ENCODE peak calls at places on chromosome 12, in six cellular contexts. U is Right ventricle myocardium superior, K is left cardiac atrium, R is omental fat pad, Q is D721Med, O is MG63. I is an unnamed sample.

GRCh38 chr12:124694846-124695497 is 127.6 kb upstream of the NCOR2 start:
- DNase-seq in U (peak), K (peak), R (no peak), Q (no peak), O (peak), I (peak)

GRCh38 chr12:109728921-109729836 is 15.6 kb downstream of the FAM222A start:
- DNase-seq in U (peak), K (peak), R (no peak), Q (no peak), O (no peak), I (no peak)

GRCh38 chr12:53380797-53381738 is 1.1 kb downstream of the SP1 start:
- DNase-seq in U (peak), K (no peak), R (no peak), Q (no peak), O (no peak), I (peak)

GRCh38 chr12:122726056-122726558 is 4.5 kb downstream of the HCAR1 start:
- DNase-seq in U (no peak), K (no peak), R (no peak), Q (no peak), O (no peak), I (peak)

GRCh38 chr12:21551811-21552469 is 25.8 kb downstream of the SPX start:
- DNase-seq in U (no peak), K (no peak), R (no peak), Q (no peak), O (peak), I (no peak)

GRCh38 chr12:124734224-124734788 is 129.4 kb downstream of the SCARB1 start:
- DNase-seq in U (peak), K (peak), R (no peak), Q (no peak), O (no peak), I (no peak)

GRCh38 chr12:131831635-131832041 is 3.4 kb downstream of the MMP17 start:
- DNase-seq in U (no peak), K (no peak), R (no peak), Q (no peak), O (no peak), I (no peak)

GRCh38 chr12:104687823-104688573 is 231.2 kb downstream of the CHST11 start:
- DNase-seq in U (no peak), K (no peak), R (no peak), Q (no peak), O (no peak), I (no peak)

GRCh38 chr12:83123039-83123438 is 436.3 kb downstream of the TMTC2 start:
- DNase-seq in U (no peak), K (no peak), R (no peak), Q (no peak), O (no peak), I (no peak)

GRCh38 chr12:128779901-128780300 is 43.9 kb downstream of the SLC15A4 start:
- DNase-seq in U (no peak), K (no peak), R (no peak), Q (no peak), O (no peak), I (no peak)

GRCh38 chr12:30975581-30975980 is 49.0 kb downstream of the TSPAN11 start:
- DNase-seq in U (peak), K (no peak), R (no peak), Q (no peak), O (peak), I (no peak)

GRCh38 chr12:117522559-117522958 is 161.1 kb upstream of the NOS1 start:
- DNase-seq in U (no peak), K (no peak), R (no peak), Q (no peak), O (no peak), I (no peak)

GRCh38 chr12:41905703-41906297 is 238.9 kb downstream of the GXYLT1 start:
- DNase-seq in U (no peak), K (no peak), R (no peak), Q (no peak), O (no peak), I (no peak)

GRCh38 chr12:93549174-93549573 is 23.3 kb upstream of the SOCS2 start:
- DNase-seq in U (no peak), K (no peak), R (no peak), Q (no peak), O (no peak), I (no peak)

GRCh38 chr12:132407525-132407924 is 78.1 kb upstream of the GALNT9 start:
- DNase-seq in U (no peak), K (no peak), R (no peak), Q (no peak), O (peak), I (no peak)

GRCh38 chr12:66190519-66191406 is 1.7 kb downstream of the IRAK3 start:
- DNase-seq in U (no peak), K (no peak), R (no peak), Q (no peak), O (no peak), I (no peak)

GRCh38 chr12:58976146-58976545 is 55.8 kb upstream of the LRIG3 start:
- DNase-seq in U (no peak), K (no peak), R (no peak), Q (no peak), O (no peak), I (no peak)

GRCh38 chr12:67988600-67988999 is 647 bp upstream of the IFNG-AS1 start:
- DNase-seq in U (no peak), K (no peak), R (no peak), Q (no peak), O (no peak), I (no peak)

GRCh38 chr12:67517181-67517887 is 131.2 kb upstream of the DYRK2 start:
- DNase-seq in U (no peak), K (peak), R (peak), Q (no peak), O (peak), I (no peak)

GRCh38 chr12:16562413-16562812 is 43.5 kb downstream of the LMO3 start:
- DNase-seq in U (no peak), K (no peak), R (no peak), Q (no peak), O (no peak), I (no peak)

GRCh38 chr12:116087399-116087798 is 190.1 kb downstream of the MED13L start:
- DNase-seq in U (no peak), K (no peak), R (no peak), Q (no peak), O (no peak), I (no peak)

GRCh38 chr12:98137278-98137677 is 378.1 kb upstream of the TMPO start:
- DNase-seq in U (no peak), K (no peak), R (no peak), Q (no peak), O (no peak), I (no peak)

GRCh38 chr12:16294589-16294988 is 17.1 kb upstream of the SLC15A5 start:
- DNase-seq in U (no peak), K (no peak), R (no peak), Q (no peak), O (no peak), I (no peak)

GRCh38 chr12:24864796-24865125 is 84.1 kb downstream of the BCAT1 start:
- DNase-seq in U (no peak), K (no peak), R (no peak), Q (no peak), O (no peak), I (no peak)

GRCh38 chr12:129635003-129635685 is 268.7 kb downstream of the TMEM132D start:
- DNase-seq in U (no peak), K (no peak), R (no peak), Q (no peak), O (no peak), I (no peak)

GRCh38 chr12:6764011-6764828 is 1.9 kb upstream of the PTMS start:
- DNase-seq in U (peak), K (peak), R (peak), Q (peak), O (peak), I (peak)

GRCh38 chr12:115222220-115222619 is 538.2 kb upstream of the TBX3 start:
- DNase-seq in U (no peak), K (no peak), R (no peak), Q (no peak), O (no peak), I (no peak)

GRCh38 chr12:54054442-54055332 is 1.1 kb downstream of the HOXC4 start:
- DNase-seq in U (no peak), K (no peak), R (no peak), Q (no peak), O (no peak), I (no peak)